ENCODE peak calls at places on chromosome 2, in eight cellular contexts. X, U, E, G, C, H, P and R are unnamed samples.

GRCh38 chr2:238162171-238162515 is 3.4 kb downstream of the ERFE start:
- DNase-seq in X (no peak), U (no peak), E (no peak), G (no peak), C (no peak), H (no peak), P (no peak), R (no peak)

GRCh38 chr2:1455466-1455865 is 42.2 kb downstream of the TPO start:
- DNase-seq in X (no peak), U (no peak), E (peak), G (no peak), C (no peak), H (no peak), P (peak), R (no peak)

GRCh38 chr2:210515911-210516310 is 39.4 kb upstream of the LANCL1 start:
- DNase-seq in X (no peak), U (no peak), E (no peak), G (no peak), C (no peak), H (no peak), P (no peak), R (no peak)

GRCh38 chr2:234308073-234308813 is 188.6 kb downstream of the ARL4C start:
- DNase-seq in X (peak), U (peak), E (peak), G (no peak), C (peak), H (no peak), P (no peak), R (no peak)

GRCh38 chr2:20615466-20616241 is 35.2 kb downstream of the HS1BP3 start:
- DNase-seq in X (no peak), U (no peak), E (no peak), G (no peak), C (no peak), H (peak), P (no peak), R (no peak)

GRCh38 chr2:219094171-219094570 is 33.5 kb upstream of the IHH start:
- DNase-seq in X (no peak), U (no peak), E (no peak), G (no peak), C (no peak), H (no peak), P (no peak), R (no peak)

GRCh38 chr2:65275141-65275540 is 47.5 kb downstream of the ACTR2 start:
- DNase-seq in X (no peak), U (no peak), E (no peak), G (no peak), C (no peak), H (no peak), P (no peak), R (no peak)

GRCh38 chr2:127415593-127416485 is 2.4 kb upstream of the PROC start:
- DNase-seq in X (no peak), U (peak), E (peak), G (peak), C (peak), H (peak), P (no peak), R (no peak)

GRCh38 chr2:95349568-95350319 is 52.6 kb downstream of the KCNIP3 start:
- DNase-seq in X (no peak), U (no peak), E (no peak), G (no peak), C (no peak), H (peak), P (no peak), R (peak)

GRCh38 chr2:220315098-220315785 is 687.8 kb downstream of the SLC4A3 start:
- DNase-seq in X (no peak), U (no peak), E (no peak), G (no peak), C (no peak), H (no peak), P (no peak), R (no peak)

GRCh38 chr2:222433381-222434173 is 9.2 kb downstream of the SGPP2 start:
- DNase-seq in X (no peak), U (no peak), E (no peak), G (peak), C (no peak), H (no peak), P (peak), R (no peak)

GRCh38 chr2:227813562-227814353 is at the start of gene CCL20:
- DNase-seq in X (no peak), U (no peak), E (no peak), G (peak), C (no peak), H (no peak), P (no peak), R (no peak)

GRCh38 chr2:47165001-47165555 is 10.0 kb upstream of the STPG4 start:
- DNase-seq in X (peak), U (no peak), E (no peak), G (no peak), C (no peak), H (no peak), P (no peak), R (no peak)

GRCh38 chr2:237858294-237859081 is 935 bp upstream of the RAMP1 start:
- DNase-seq in X (peak), U (peak), E (peak), G (peak), C (peak), H (peak), P (peak), R (no peak)

GRCh38 chr2:108534577-108535379 is 508 bp downstream of the LIMS1 start:
- DNase-seq in X (no peak), U (peak), E (peak), G (peak), C (peak), H (peak), P (no peak), R (peak)

GRCh38 chr2:14975401-14975800 is 342.9 kb downstream of the LRATD1 start:
- DNase-seq in X (peak), U (peak), E (peak), G (no peak), C (peak), H (no peak), P (peak), R (no peak)

GRCh38 chr2:234204480-234204879 is 154.0 kb downstream of the SPP2 start:
- DNase-seq in X (peak), U (no peak), E (peak), G (no peak), C (peak), H (no peak), P (no peak), R (no peak)

GRCh38 chr2:14616342-14616741 is 16.2 kb upstream of the LRATD1 start:
- DNase-seq in X (no peak), U (peak), E (no peak), G (no peak), C (peak), H (no peak), P (no peak), R (no peak)

GRCh38 chr2:182521453-182522427 is 94.9 kb upstream of the PDE1A start:
- DNase-seq in X (no peak), U (no peak), E (no peak), G (no peak), C (no peak), H (no peak), P (no peak), R (no peak)

GRCh38 chr2:155377178-155377780 is 678.8 kb downstream of the KCNJ3 start:
- DNase-seq in X (peak), U (peak), E (peak), G (no peak), C (peak), H (no peak), P (no peak), R (no peak)

GRCh38 chr2:240930631-240931318 is 24.6 kb downstream of the CROCC2 start:
- DNase-seq in X (no peak), U (no peak), E (no peak), G (peak), C (no peak), H (peak), P (no peak), R (no peak)

GRCh38 chr2:161995553-161996016 is 78.4 kb downstream of the DPP4 start:
- DNase-seq in X (no peak), U (no peak), E (no peak), G (no peak), C (no peak), H (no peak), P (no peak), R (no peak)

GRCh38 chr2:114550895-114551793 is 108.7 kb downstream of the DPP10 start:
- DNase-seq in X (peak), U (peak), E (peak), G (peak), C (peak), H (no peak), P (peak), R (no peak)

DNA sequence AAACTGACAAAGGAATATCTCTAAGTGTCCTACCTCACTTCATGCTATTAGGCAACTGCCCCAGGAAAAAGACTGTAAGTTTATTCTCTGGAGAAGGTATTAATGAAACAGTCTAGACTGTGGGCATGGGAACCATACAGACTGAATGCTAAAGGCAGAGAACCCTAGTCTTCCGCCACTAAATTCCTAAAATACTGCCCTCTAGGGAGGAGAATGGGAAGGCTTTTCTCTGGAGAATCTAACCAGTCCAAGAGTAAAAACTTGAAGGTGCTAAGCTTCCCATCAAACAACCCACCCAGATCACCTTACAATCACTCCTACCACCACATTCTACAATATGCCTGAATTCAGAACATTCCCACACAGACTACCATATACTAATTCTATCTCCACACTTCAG is 3.4 kb downstream of the SRBD1 start:
- DNase-seq in X (no peak), U (peak), E (peak), G (peak), C (peak), H (no peak), P (no peak), R (no peak)
- TF ChIP-seq CTCF in X (peak), U (peak), E (peak), G (peak), C (peak), H (no peak), P (no peak), R (peak)

DNA sequence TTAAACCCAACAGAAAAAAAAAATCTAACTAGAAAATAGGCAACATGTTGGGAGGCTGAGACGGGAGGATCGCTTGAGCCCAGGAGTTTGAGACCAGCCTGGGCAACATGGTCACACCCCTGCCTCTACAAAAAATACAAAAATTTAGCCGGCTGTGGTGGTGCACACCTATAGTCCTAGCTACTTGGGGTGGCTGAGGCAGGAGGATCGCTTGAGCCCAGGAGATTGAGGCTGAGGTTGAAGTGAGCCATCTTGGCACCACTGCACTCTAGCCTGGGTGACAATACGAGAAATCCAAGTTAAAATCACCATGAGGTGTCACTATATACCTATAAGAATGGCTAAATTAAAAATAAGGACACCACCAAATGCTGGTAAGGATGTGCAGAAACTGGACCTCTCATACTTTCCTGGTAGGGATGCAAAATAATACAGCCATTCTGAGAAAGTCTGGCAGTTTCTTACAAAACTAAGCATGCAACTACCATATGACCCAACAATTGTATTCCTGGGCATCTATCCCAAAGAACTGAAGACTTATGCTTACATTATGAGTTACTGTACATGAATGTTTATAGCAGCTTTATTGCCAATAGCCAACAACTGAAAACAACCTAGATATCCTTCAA is 2.2 kb downstream of the SEPTIN10 start:
- DNase-seq in X (peak), U (peak), E (peak), G (no peak), C (peak), H (no peak), P (no peak), R (no peak)
- TF ChIP-seq CTCF in X (no peak), U (no peak), E (peak), G (no peak), C (no peak), H (no peak), P (no peak), R (no peak)

GRCh38 chr2:101208830-101209229 is 43.9 kb upstream of the CNOT11 start:
- DNase-seq in X (no peak), U (no peak), E (no peak), G (no peak), C (no peak), H (no peak), P (no peak), R (no peak)

GRCh38 chr2:101205521-101205998 is 47.1 kb upstream of the CNOT11 start:
- DNase-seq in X (peak), U (peak), E (peak), G (peak), C (peak), H (no peak), P (no peak), R (no peak)

GRCh38 chr2:101200714-101201113 is 49.5 kb upstream of the TBC1D8 start:
- DNase-seq in X (peak), U (peak), E (peak), G (peak), C (peak), H (no peak), P (no peak), R (no peak)

GRCh38 chr2:101206080-101206479 is 46.6 kb upstream of the CNOT11 start:
- DNase-seq in X (no peak), U (no peak), E (no peak), G (no peak), C (no peak), H (no peak), P (no peak), R (no peak)

DNA sequence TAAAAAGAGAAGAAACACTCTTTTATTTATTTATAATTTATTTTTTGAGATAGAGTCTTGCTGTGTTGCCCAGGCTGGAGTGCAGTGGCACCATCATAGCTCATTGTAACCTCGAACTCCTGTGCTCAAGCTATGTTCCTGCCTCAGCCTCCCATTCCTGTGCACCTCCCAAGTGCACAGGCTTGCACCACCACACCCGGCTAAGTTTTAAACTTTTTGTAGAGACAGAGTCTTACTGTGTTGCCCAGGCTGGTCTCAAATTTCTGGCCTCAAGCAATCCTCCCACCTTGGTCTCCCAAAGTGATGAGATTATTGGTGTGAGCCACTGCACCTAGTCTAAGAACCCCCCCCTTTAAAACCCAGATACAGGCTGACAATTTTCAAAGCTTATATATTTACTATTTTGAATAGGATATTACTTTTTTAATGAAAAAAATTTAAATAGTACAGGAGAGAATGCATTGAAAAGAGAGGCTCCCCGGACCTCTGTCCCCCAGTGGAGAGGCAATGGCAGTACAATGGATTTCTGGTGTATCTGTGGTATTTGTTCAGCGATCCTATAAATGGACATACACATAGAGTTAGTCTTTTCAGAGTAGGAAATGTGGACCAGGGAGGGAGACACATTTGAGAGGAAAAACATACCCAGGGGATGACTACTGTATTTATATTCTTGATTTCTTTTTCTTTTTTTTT is 48.1 kb upstream of the CNOT11 start:
- DNase-seq in X (no peak), U (peak), E (peak), G (no peak), C (no peak), H (no peak), P (no peak), R (no peak)
- TF ChIP-seq CTCF in X (peak), U (peak), E (peak), G (no peak), C (peak), H (no peak), P (no peak), R (peak)

DNA sequence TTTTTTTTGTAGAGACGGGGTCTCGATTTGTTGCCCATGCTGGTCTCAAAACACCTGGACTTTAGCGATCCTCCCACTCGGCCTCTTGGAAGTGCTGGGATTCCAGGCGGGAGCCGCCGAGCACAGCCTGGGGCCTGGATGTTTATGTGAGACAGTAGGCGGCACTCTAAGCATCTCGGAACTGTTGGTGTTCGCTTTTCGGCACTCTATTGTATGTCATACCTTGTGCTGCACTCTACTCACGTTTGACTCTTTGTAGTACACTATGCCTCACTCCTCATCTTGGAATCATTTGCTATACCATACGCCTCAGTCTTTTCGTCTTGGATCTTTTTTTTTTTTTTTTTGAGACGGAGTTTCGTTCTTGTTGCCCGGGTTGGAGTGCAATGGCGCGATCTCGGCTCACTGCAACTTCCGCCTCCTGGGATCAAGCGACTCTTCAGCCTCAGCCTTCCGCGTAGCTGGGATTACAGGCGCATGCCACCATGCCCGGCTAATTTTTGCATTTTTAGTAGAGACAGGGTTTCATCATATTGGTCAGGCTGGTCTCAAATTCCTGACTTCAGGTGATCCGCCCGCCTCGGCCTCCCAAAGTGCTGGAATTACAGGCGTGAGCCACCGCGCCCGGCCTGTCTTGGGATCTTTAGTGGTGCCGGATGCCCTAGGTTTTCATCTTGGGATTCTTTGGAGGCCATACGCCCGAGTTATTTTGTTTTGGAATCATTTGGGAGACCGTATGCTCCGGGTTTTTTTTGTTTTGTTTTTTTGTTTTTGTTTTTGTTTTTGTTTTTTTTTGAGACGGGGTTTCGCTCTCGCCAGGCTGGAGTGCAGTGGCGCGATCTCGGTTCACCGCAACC is 24.2 kb upstream of the ZDBF2 start:
- DNase-seq in X (peak), U (no peak), E (no peak), G (peak), C (no peak), H (peak), P (no peak), R (no peak)
- TF ChIP-seq CTCF in X (no peak), U (peak), E (no peak), G (peak), C (no peak), H (no peak), P (no peak), R (no peak)

GRCh38 chr2:128734521-128735295 is 416.0 kb upstream of the HS6ST1 start:
- DNase-seq in X (peak), U (peak), E (no peak), G (no peak), C (peak), H (peak), P (peak), R (no peak)
- TF ChIP-seq CTCF in X (no peak), U (no peak), E (no peak), G (no peak), C (no peak), H (no peak), P (no peak), R (no peak)

GRCh38 chr2:235937526-235937925 is 230.7 kb downstream of the GBX2 start:
- DNase-seq in X (no peak), U (no peak), E (no peak), G (no peak), C (no peak), H (no peak), P (no peak), R (no peak)

GRCh38 chr2:235937092-235937491 is 231.1 kb downstream of the GBX2 start:
- DNase-seq in X (no peak), U (no peak), E (no peak), G (no peak), C (no peak), H (no peak), P (no peak), R (no peak)

GRCh38 chr2:235935773-235936172 is 232.4 kb downstream of the GBX2 start:
- DNase-seq in X (no peak), U (no peak), E (no peak), G (no peak), C (no peak), H (no peak), P (no peak), R (no peak)

GRCh38 chr2:235935071-235935470 is 233.1 kb downstream of the GBX2 start:
- DNase-seq in X (no peak), U (no peak), E (no peak), G (no peak), C (no peak), H (no peak), P (no peak), R (no peak)

GRCh38 chr2:235936493-235936892 is 231.7 kb downstream of the GBX2 start:
- DNase-seq in X (no peak), U (no peak), E (peak), G (no peak), C (no peak), H (no peak), P (no peak), R (no peak)
- TF ChIP-seq CTCF in X (peak), U (peak), E (peak), G (peak), C (peak), H (no peak), P (no peak), R (peak)

DNA sequence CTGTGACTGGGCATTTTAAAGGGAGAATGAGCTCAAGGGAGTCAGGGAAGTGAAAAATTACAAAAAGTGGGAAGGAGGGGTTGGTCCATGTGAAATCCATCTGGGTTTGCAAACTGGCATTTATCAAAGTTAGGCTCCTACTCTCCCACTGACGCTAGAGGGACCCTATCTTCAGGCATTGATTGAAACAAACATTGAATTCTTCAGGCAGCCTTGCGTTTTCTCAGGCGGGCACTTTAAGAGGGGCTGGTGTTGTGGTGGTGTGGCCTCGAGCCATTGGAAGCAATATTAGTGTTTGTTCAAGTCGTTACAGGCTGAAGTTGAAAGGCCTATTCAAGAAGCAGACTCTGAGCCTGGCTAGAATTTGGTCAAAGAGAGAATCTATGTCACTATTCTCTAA is 36.6 kb downstream of the STON1 start:
- DNase-seq in X (peak), U (peak), E (no peak), G (no peak), C (peak), H (no peak), P (no peak), R (no peak)
- TF ChIP-seq CTCF in X (peak), U (peak), E (peak), G (no peak), C (peak), H (no peak), P (peak), R (peak)

GRCh38 chr2:118489712-118490255 is 357.7 kb downstream of the EN1 start:
- DNase-seq in X (no peak), U (no peak), E (no peak), G (no peak), C (no peak), H (no peak), P (peak), R (no peak)

GRCh38 chr2:118490323-118490722 is 357.1 kb downstream of the EN1 start:
- DNase-seq in X (no peak), U (no peak), E (no peak), G (no peak), C (no peak), H (no peak), P (peak), R (no peak)

GRCh38 chr2:118495278-118495677 is 352.2 kb downstream of the EN1 start:
- DNase-seq in X (no peak), U (no peak), E (no peak), G (no peak), C (no peak), H (no peak), P (peak), R (no peak)

GRCh38 chr2:118496467-118496866 is 351.0 kb downstream of the EN1 start:
- DNase-seq in X (no peak), U (no peak), E (no peak), G (no peak), C (no peak), H (no peak), P (peak), R (no peak)

GRCh38 chr2:118492335-118492734 is 355.1 kb downstream of the EN1 start:
- DNase-seq in X (peak), U (peak), E (peak), G (no peak), C (peak), H (no peak), P (no peak), R (no peak)
- TF ChIP-seq CTCF in X (peak), U (peak), E (peak), G (peak), C (peak), H (no peak), P (no peak), R (peak)